ENCODE peak calls at places on chromosomes 7 and 10, in eight cellular contexts. O, P, F, V, Y, H, C and Q are unnamed samples.
A peak's percentile ranks its signal among the peaks of the same experiment; 100 is the strongest.

GRCh38 chr7:35802649-35803048 is 1.8 kb downstream of the SEPTIN7 start:
- DNase-seq in F (no peak), H (no peak), Y (peak; percentile 7), C (no peak), O (no peak), V (no peak), P (no peak), Q (no peak)

GRCh38 chr10:113153493-113154127 is 203.6 kb downstream of the TCF7L2 start:
- DNase-seq in H (no peak), V (no peak), F (no peak), Y (no peak), O (no peak), C (no peak), P (no peak), Q (no peak)

GRCh38 chr10:78829570-78829969 is 239.2 kb upstream of the ZMIZ1 start:
- DNase-seq in F (no peak), Y (peak; percentile 53), V (no peak), O (no peak), C (no peak), P (no peak), H (no peak), Q (no peak)

GRCh38 chr10:86693721-86694369 is 25.5 kb downstream of the LDB3 start:
- DNase-seq in Y (peak; percentile 34), P (peak; percentile 71), V (peak; percentile 21), F (no peak), O (peak; percentile 40), C (peak; percentile 69), H (no peak), Q (peak; percentile 68)

GRCh38 chr10:27100800-27101347 is 580 bp upstream of the ANKRD26 start:
- DNase-seq in P (no peak), V (no peak), O (no peak), F (peak; percentile 16), Y (no peak), H (no peak), C (no peak), Q (peak; percentile 12)

GRCh38 chr10:98963608-98964007 is 272.0 kb downstream of the HPSE2 start:
- DNase-seq in P (no peak), H (no peak), O (no peak), V (no peak), F (no peak), C (no peak), Y (peak; percentile 5), Q (no peak)

GRCh38 chr10:30384791-30385201 is 35.7 kb upstream of the MTPAP start:
- DNase-seq in Y (no peak), C (peak; percentile 19), F (no peak), H (no peak), V (peak; percentile 7), O (peak; percentile 6), P (no peak), Q (peak; percentile 34)

GRCh38 chr7:32506266-32507054 is 11.2 kb downstream of the AVL9 start:
- DNase-seq in O (no peak), F (no peak), Y (peak; percentile 80), P (no peak), H (no peak), C (no peak), V (no peak), Q (no peak)

GRCh38 chr10:132538031-132538789 is 623 bp downstream of the INPP5A start:
- DNase-seq in P (peak; percentile 89), O (no peak), H (no peak), F (no peak), C (no peak), Y (no peak), V (no peak), Q (no peak)

GRCh38 chr7:48312151-48312550 is 140.9 kb downstream of the ABCA13 start:
- DNase-seq in O (no peak), V (no peak), Y (no peak), F (no peak), H (no peak), C (no peak), P (no peak), Q (no peak)

GRCh38 chr7:131284702-131285419 is 42.8 kb upstream of the MKLN1 start:
- DNase-seq in O (no peak), F (no peak), V (peak; percentile 24), H (peak; percentile 58), Y (no peak), C (no peak), P (peak; percentile 89), Q (no peak)

GRCh38 chr7:107315821-107316220 is 147.0 kb downstream of the HBP1 start:
- DNase-seq in F (no peak), H (no peak), O (no peak), P (no peak), Y (no peak), V (no peak), C (no peak), Q (no peak)

GRCh38 chr10:60871215-60871614 is 72.8 kb downstream of the RHOBTB1 start:
- DNase-seq in V (no peak), P (no peak), F (no peak), H (no peak), C (no peak), Y (no peak), O (no peak), Q (no peak)

GRCh38 chr7:30465342-30466170 is 13.0 kb downstream of the NOD1 start:
- DNase-seq in O (no peak), F (no peak), V (no peak), Y (no peak), H (no peak), C (no peak), P (no peak), Q (no peak)

GRCh38 chr10:118698421-118698820 is 56.3 kb downstream of the CACUL1 start:
- DNase-seq in V (no peak), H (no peak), F (peak; percentile 72), P (no peak), O (no peak), C (no peak), Y (peak; percentile 93), Q (no peak)

GRCh38 chr7:2405601-2406345 is 2.4 kb downstream of the CHST12 start:
- DNase-seq in F (peak; percentile 20), P (no peak), Y (no peak), H (no peak), O (no peak), C (no peak), V (no peak), Q (no peak)

GRCh38 chr10:6207658-6208057 is 4.9 kb downstream of the PFKFB3 start:
- DNase-seq in F (no peak), V (no peak), H (no peak), Y (no peak), O (no peak), P (no peak), C (no peak), Q (no peak)

GRCh38 chr10:12586724-12587123 is 237.4 kb downstream of the CAMK1D start:
- DNase-seq in Y (no peak), P (no peak), C (no peak), H (no peak), F (no peak), O (no peak), V (no peak), Q (no peak)

GRCh38 chr10:132458595-132459251 is 61.7 kb downstream of the PWWP2B start:
- DNase-seq in F (peak; percentile 64), V (peak; percentile 77), C (peak; percentile 80), O (no peak), Y (no peak), H (peak; percentile 63), P (peak; percentile 81), Q (peak; percentile 77)

GRCh38 chr10:25059990-25060389 is 43.6 kb downstream of the THNSL1 start:
- DNase-seq in O (peak; percentile 49), Y (peak; percentile 94), H (peak; percentile 53), P (peak; percentile 74), V (no peak), F (no peak), C (no peak), Q (peak; percentile 29)

GRCh38 chr10:79176949-79177602 is 108.3 kb downstream of the ZMIZ1 start:
- DNase-seq in P (peak; percentile 72), C (peak; percentile 33), H (no peak), V (no peak), O (no peak), Y (no peak), F (no peak), Q (no peak)

GRCh38 chr7:87506243-87507180 is 31.0 kb upstream of the ABCB4 start:
- DNase-seq in F (no peak), H (no peak), V (no peak), Y (no peak), P (no peak), C (no peak), O (no peak), Q (no peak)

GRCh38 chr10:56537984-56538383 is 176.9 kb upstream of the ZWINT start:
- DNase-seq in F (no peak), O (no peak), Y (peak; percentile 94), P (no peak), H (no peak), V (no peak), C (no peak), Q (no peak)

GRCh38 chr7:110522061-110522750 is 568.7 kb upstream of the LRRN3 start:
- DNase-seq in P (no peak), O (no peak), Y (no peak), H (no peak), C (no peak), V (no peak), F (no peak), Q (no peak)

GRCh38 chr7:106372121-106372520 is 87.3 kb upstream of the NAMPT start:
- DNase-seq in O (no peak), P (no peak), H (no peak), C (no peak), Y (peak; percentile 24), F (no peak), V (no peak), Q (no peak)

GRCh38 chr10:28897617-28898464 is 220.5 kb downstream of the BAMBI start:
- DNase-seq in P (no peak), V (peak; percentile 30), H (no peak), F (no peak), Y (no peak), O (no peak), C (no peak), Q (no peak)

GRCh38 chr7:81682873-81683272 is 87.0 kb downstream of the HGF start:
- DNase-seq in C (no peak), O (no peak), H (no peak), F (no peak), P (no peak), Y (no peak), V (no peak), Q (no peak)

GRCh38 chr10:118809372-118809695 is 54.6 kb upstream of the CACUL1 start:
- DNase-seq in V (no peak), C (no peak), F (no peak), H (no peak), P (no peak), O (no peak), Y (no peak), Q (no peak)

GRCh38 chr7:28773423-28774129 is 184.6 kb downstream of the TRIL start:
- DNase-seq in H (no peak), O (no peak), V (no peak), F (no peak), C (no peak), P (no peak), Y (no peak), Q (no peak)

GRCh38 chr7:80851896-80852476 is 66.9 kb downstream of the SEMA3C start:
- DNase-seq in P (no peak), H (no peak), O (no peak), C (no peak), V (no peak), Y (no peak), F (no peak), Q (no peak)

GRCh38 chr7:151566897-151567320 is 47.2 kb upstream of the RHEB start:
- DNase-seq in C (no peak), P (no peak), Y (no peak), O (peak; percentile 19), F (no peak), H (no peak), V (no peak), Q (no peak)

GRCh38 chr10:110398419-110399162 is 93.9 kb upstream of the SMNDC1 start:
- DNase-seq in V (no peak), P (peak; percentile 95), F (no peak), O (peak; percentile 98), H (peak; percentile 93), Y (peak; percentile 98), C (no peak), Q (no peak)

GRCh38 chr7:76069238-76069638 is 21.3 kb downstream of the MDH2 start:
- DNase-seq in F (no peak), P (peak; percentile 73), O (peak; percentile 75), C (no peak), Y (peak; percentile 93), H (peak; percentile 88), V (peak; percentile 36), Q (no peak)